ENCODE peak calls at places on chromosomes 6 and 20, in five cellular contexts. T, J, Q, P and R are unnamed samples.

GRCh38 chr6:39700362-39700761 is 24.8 kb downstream of the KIF6 start:
- DNase-seq in T (no peak), J (no peak), Q (no peak), P (no peak), R (no peak)

GRCh38 chr6:37826188-37826587 is 6.7 kb downstream of the ZFAND3 start:
- DNase-seq in T (no peak), J (no peak), Q (no peak), P (no peak), R (no peak)

GRCh38 chr20:58045156-58045555 is 183.3 kb downstream of the ANKRD60 start:
- DNase-seq in T (no peak), J (no peak), Q (no peak), P (no peak), R (no peak)

GRCh38 chr6:159540152-159540551 is 152.9 kb downstream of the SOD2 start:
- DNase-seq in T (peak), J (no peak), Q (peak), P (peak), R (peak)

GRCh38 chr20:11232249-11232648 is 558.5 kb upstream of the JAG1 start:
- DNase-seq in T (no peak), J (no peak), Q (no peak), P (no peak), R (no peak)

GRCh38 chr6:152401978-152402377 is 235.2 kb downstream of the SYNE1 start:
- DNase-seq in T (no peak), J (no peak), Q (no peak), P (no peak), R (no peak)

GRCh38 chr6:89411269-89412070 is 603 bp downstream of the RRAGD start:
- DNase-seq in T (no peak), J (no peak), Q (no peak), P (peak), R (peak)

GRCh38 chr6:151015320-151015719 is 149.8 kb downstream of the MTHFD1L start:
- DNase-seq in T (no peak), J (no peak), Q (no peak), P (no peak), R (no peak)

GRCh38 chr6:116410945-116411623 is 40.3 kb downstream of the DSE start:
- DNase-seq in T (no peak), J (no peak), Q (no peak), P (no peak), R (no peak)

GRCh38 chr6:24909281-24910216 is 26.2 kb downstream of the RIPOR2 start:
- DNase-seq in T (no peak), J (no peak), Q (no peak), P (no peak), R (no peak)

GRCh38 chr6:89134723-89135122 is 11.1 kb upstream of the PM20D2 start:
- DNase-seq in T (no peak), J (no peak), Q (no peak), P (no peak), R (no peak)

GRCh38 chr20:44153636-44154043 is 33.3 kb downstream of the JPH2 start:
- DNase-seq in T (no peak), J (no peak), Q (no peak), P (no peak), R (no peak)

GRCh38 chr6:152273002-152273401 is 364.2 kb downstream of the SYNE1 start:
- DNase-seq in T (no peak), J (no peak), Q (no peak), P (no peak), R (no peak)

GRCh38 chr6:116313377-116313776 is 33.6 kb upstream of the TSPYL1 start:
- DNase-seq in T (no peak), J (no peak), Q (no peak), P (no peak), R (no peak)

GRCh38 chr6:43125555-43125954 is 45.5 kb upstream of the SRF start:
- DNase-seq in T (no peak), J (no peak), Q (no peak), P (no peak), R (no peak)

GRCh38 chr20:34995696-34996095 is 40.0 kb downstream of the MYH7B start:
- DNase-seq in T (no peak), J (no peak), Q (no peak), P (no peak), R (no peak)

GRCh38 chr6:161054876-161055275 is 63.3 kb downstream of the MAP3K4 start:
- DNase-seq in T (no peak), J (no peak), Q (no peak), P (no peak), R (no peak)

GRCh38 chr6:161044335-161044734 is 52.8 kb downstream of the MAP3K4 start:
- DNase-seq in T (no peak), J (no peak), Q (no peak), P (no peak), R (no peak)

GRCh38 chr6:161048636-161049035 is 57.1 kb downstream of the MAP3K4 start:
- DNase-seq in T (no peak), J (no peak), Q (no peak), P (peak), R (no peak)

DNA sequence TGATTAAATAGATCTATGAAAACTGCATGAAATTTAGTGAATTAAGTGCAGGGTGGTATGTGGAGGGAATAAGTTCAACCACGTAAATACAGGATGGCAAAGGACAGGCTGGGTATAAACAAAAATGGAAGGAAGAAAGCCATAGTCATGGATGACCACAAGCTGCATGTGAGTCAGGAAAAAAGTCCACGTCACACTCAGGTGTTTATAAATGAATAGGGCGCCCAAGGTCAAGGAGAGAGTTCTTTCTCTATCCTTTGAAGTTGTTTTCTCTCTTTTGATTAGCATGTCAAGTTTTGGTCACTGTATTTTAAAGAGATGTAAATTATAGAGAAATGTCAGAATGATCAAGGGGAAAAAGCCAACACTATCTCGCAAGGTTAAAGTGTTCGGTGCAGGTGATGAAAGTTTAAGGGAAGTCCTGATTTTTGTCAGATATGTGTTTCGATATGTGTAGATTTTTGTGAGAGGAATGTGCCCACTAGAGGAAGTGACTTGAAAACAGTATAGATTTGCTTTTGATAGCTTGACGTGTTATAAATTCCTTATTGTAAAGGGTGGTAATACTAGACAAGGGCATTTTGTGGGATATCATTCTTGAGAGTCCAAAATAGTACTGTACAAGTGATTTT is 58.7 kb downstream of the MAP3K4 start:
- DNase-seq in T (no peak), J (no peak), Q (no peak), P (no peak), R (no peak)
- TF ChIP-seq FOXM1 in T (no peak), J (no peak), Q (no peak), P (no peak), R (no peak)

DNA sequence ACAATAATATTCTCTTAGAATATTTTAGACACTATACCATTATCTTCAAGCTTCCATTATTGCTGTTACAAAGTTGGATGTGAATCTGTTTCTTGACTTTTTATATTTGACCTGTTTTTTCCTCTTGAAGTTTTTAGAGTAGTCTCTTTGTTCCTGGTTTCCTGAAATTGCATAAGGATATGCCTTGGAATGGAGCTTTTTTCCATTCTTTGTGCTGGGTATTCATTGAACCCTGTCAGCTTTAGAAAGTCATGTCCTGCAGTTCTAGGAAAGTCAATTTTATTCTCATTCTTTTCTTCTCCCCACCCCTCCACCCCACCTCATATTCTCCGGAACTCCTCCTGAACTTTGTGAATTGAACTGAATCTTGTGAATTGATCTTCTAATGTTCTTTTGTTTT is 92.4 kb upstream of the FOXO3 start:
- DNase-seq in T (no peak), J (no peak), Q (no peak), P (no peak), R (no peak)
- TF ChIP-seq FOXM1 in T (no peak), J (no peak), Q (no peak), P (no peak), R (no peak)

DNA sequence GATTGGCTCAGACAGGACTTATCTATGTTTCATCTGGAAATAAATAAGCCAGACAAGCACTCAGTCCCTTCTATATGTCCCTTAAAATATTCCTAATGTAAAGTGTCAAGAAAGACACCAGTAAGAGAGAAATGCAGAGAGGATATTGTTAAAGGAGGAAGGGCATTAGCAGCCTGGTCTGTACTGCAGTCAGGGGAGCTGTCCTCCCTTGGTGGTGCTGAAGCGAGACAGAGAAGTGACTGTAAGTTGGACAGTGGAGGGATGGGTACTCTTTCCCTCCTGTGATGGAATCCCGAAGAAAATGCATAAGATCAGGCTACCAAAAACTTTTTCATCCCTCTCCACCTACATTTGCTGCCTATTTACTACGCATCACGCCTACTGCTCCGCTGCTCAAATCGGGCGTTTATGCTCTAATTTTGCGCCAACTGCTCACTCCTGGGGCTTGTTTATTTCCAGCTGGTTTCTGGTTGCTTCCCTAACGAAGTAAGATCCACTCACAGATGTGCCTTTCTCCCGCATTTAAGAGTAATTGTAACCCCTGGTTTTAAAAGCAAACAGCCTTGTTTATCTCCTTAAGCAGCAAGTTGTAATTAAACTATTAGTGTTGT is 35.2 kb downstream of the PHACTR1 start:
- DNase-seq in T (peak), J (no peak), Q (peak), P (no peak), R (peak)
- TF ChIP-seq FOXM1 in T (no peak), J (no peak), Q (peak), P (no peak), R (no peak)

GRCh38 chr6:33677153-33677660 is 34.3 kb downstream of the UQCC2 start:
- DNase-seq in T (no peak), J (no peak), Q (no peak), P (no peak), R (no peak)
- TF ChIP-seq FOXM1 in T (no peak), J (no peak), Q (no peak), P (no peak), R (no peak)

GRCh38 chr6:170440437-170440836 is 112.7 kb downstream of the PSMB1 start:
- DNase-seq in T (peak), J (no peak), Q (no peak), P (peak), R (no peak)

GRCh38 chr6:170438861-170439260 is 114.2 kb downstream of the PSMB1 start:
- DNase-seq in T (no peak), J (no peak), Q (no peak), P (no peak), R (no peak)

GRCh38 chr6:170441316-170441715 is 111.8 kb downstream of the PSMB1 start:
- DNase-seq in T (no peak), J (no peak), Q (no peak), P (no peak), R (no peak)

GRCh38 chr6:170438402-170438753 is 114.7 kb downstream of the PSMB1 start:
- DNase-seq in T (peak), J (no peak), Q (peak), P (peak), R (peak)

GRCh38 chr6:170439366-170440351 is 113.4 kb downstream of the PSMB1 start:
- DNase-seq in T (no peak), J (no peak), Q (no peak), P (peak), R (no peak)
- TF ChIP-seq FOXM1 in T (no peak), J (no peak), Q (no peak), P (no peak), R (no peak)